ENCODE peak calls at places on chromosomes 13 and 19, in nine cellular contexts. U is esophagus squamous epithelium, D is psoas muscle, L is tibial nerve, V is cardiac muscle cell, S is lower lobe of right lung, R is DND-41, E is heart left ventricle, F is ovary. J is an unnamed sample.

GRCh38 chr13:93151277-93151676 is 75.3 kb upstream of the GPC6 start:
- DNase-seq in U (no peak), D (no peak), L (no peak), V (peak; percentile 92), S (no peak), R (no peak), E (no peak), F (no peak), J (no peak)

GRCh38 chr19:56637976-56638555 is 4.9 kb upstream of the SMIM17 start:
- DNase-seq in U (no peak), D (peak; percentile 50), L (peak; percentile 30), V (peak; percentile 80), S (no peak), R (peak; percentile 94), E (peak; percentile 85), F (peak; percentile 60), J (no peak)

GRCh38 chr19:5093297-5093858 is 124.5 kb downstream of the KDM4B start:
- DNase-seq in U (no peak), D (no peak), L (peak; percentile 36), V (peak; percentile 55), S (no peak), R (no peak), E (no peak), F (peak; percentile 67), J (no peak)

GRCh38 chr19:6459356-6460098 is at the start of gene SLC25A23:
- DNase-seq in U (no peak), D (peak; percentile 68), L (peak; percentile 44), V (peak; percentile 83), S (peak; percentile 77), R (peak; percentile 82), E (peak; percentile 86), F (peak; percentile 66), J (no peak)

GRCh38 chr19:42313840-42314755 is 989 bp downstream of the TMEM145 start:
- DNase-seq in U (no peak), D (no peak), L (no peak), V (no peak), S (no peak), R (no peak), E (no peak), F (no peak), J (no peak)

GRCh38 chr13:111219306-111219705 is 101.1 kb upstream of the TEX29 start:
- DNase-seq in U (no peak), D (no peak), L (no peak), V (peak; percentile 82), S (no peak), R (no peak), E (no peak), F (no peak), J (no peak)

GRCh38 chr13:22758245-22758644 is 422.5 kb upstream of the SGCG start:
- DNase-seq in U (no peak), D (no peak), L (no peak), V (no peak), S (no peak), R (no peak), E (no peak), F (no peak), J (no peak)

GRCh38 chr19:3045885-3046603 is 16.3 kb downstream of the TLE5 start:
- DNase-seq in U (no peak), D (no peak), L (no peak), V (no peak), S (no peak), R (no peak), E (no peak), F (peak; percentile 58), J (no peak)

GRCh38 chr19:15113245-15114152 is 6.3 kb downstream of the SYDE1 start:
- DNase-seq in U (no peak), D (peak; percentile 25), L (no peak), V (no peak), S (no peak), R (no peak), E (peak; percentile 68), F (no peak), J (no peak)

GRCh38 chr19:56663931-56664500 is 7.5 kb downstream of the ZNF835 start:
- DNase-seq in U (no peak), D (no peak), L (no peak), V (no peak), S (no peak), R (no peak), E (no peak), F (no peak), J (no peak)

GRCh38 chr13:26540319-26540718 is 17.2 kb upstream of the WASF3 start:
- DNase-seq in U (no peak), D (peak; percentile 26), L (no peak), V (no peak), S (no peak), R (no peak), E (no peak), F (no peak), J (no peak)

GRCh38 chr13:109945206-109945960 is 159.0 kb upstream of the IRS2 start:
- DNase-seq in U (no peak), D (no peak), L (no peak), V (peak; percentile 75), S (no peak), R (no peak), E (no peak), F (no peak), J (no peak)

GRCh38 chr13:31023126-31023525 is 90.7 kb downstream of the TEX26 start:
- DNase-seq in U (no peak), D (no peak), L (no peak), V (no peak), S (no peak), R (no peak), E (no peak), F (no peak), J (no peak)

GRCh38 chr19:1355974-1356865 is 27.5 kb upstream of the NDUFS7 start:
- DNase-seq in U (no peak), D (no peak), L (no peak), V (peak; percentile 37), S (no peak), R (no peak), E (no peak), F (no peak), J (no peak)

GRCh38 chr13:112468069-112468468 is 91.9 kb downstream of the SPACA7 start:
- DNase-seq in U (no peak), D (no peak), L (no peak), V (no peak), S (no peak), R (no peak), E (no peak), F (no peak), J (no peak)

GRCh38 chr13:112465251-112466131 is 89.3 kb downstream of the SPACA7 start:
- DNase-seq in U (no peak), D (no peak), L (no peak), V (no peak), S (no peak), R (no peak), E (peak; percentile 44), F (no peak), J (no peak)

GRCh38 chr13:112467236-112467635 is 91.1 kb downstream of the SPACA7 start:
- DNase-seq in U (no peak), D (no peak), L (no peak), V (no peak), S (no peak), R (no peak), E (peak; percentile 46), F (no peak), J (no peak)

GRCh38 chr13:112464720-112465119 is 88.6 kb downstream of the SPACA7 start:
- DNase-seq in U (no peak), D (no peak), L (no peak), V (no peak), S (no peak), R (no peak), E (no peak), F (no peak), J (no peak)

DNA sequence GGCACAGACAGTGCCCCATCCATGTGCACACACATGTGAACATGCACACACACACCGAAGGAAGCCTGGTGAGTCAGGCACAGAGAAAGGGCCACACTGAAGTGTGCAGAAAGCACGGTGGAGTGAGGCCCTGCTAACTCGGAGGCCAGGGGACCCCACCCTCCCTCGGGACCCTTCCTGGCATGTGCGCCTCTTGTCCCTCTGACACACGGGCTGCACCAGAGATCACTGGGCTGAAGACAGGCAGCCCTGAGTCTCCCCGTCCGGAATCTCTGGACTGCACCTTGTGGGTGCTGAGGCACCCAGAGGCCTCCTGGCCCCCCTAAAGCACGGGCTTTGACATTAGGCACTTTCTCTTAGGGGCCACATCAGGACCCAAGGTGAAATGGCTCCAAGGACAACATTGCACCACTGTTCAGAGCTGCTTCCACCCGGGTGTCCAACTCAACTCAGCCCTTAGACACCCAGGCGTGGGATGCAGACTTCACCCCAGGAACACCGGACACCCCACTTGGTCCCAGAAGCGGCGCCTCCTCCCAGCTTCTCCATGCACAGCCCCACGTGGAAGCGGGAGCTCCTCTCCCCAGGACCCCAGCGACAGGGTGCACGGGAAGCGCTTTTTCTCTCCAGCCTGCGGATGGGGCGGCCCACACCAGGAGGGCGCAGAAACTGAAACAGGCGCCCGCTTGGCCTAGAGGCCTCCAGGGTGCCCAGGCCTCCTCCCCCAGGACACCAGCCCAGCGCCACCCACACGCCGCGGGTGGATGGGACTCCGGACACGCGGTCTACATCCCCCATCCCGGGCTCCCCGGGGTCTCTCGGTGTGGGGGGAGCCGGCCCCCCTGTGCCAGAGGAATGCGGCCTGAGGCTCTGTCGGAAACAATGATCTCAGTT is 90.2 kb downstream of the SPACA7 start:
- DNase-seq in U (no peak), D (no peak), L (no peak), V (no peak), S (no peak), R (no peak), E (peak; percentile 45), F (no peak), J (no peak)
- H3K4me1 ChIP-seq in U (no peaks in the 10 kb centered on the region), D (no peaks in the 10 kb centered on the region), L (no peaks in the 10 kb centered on the region), V (no peaks in the 10 kb centered on the region), S (no peaks in the 10 kb centered on the region), R (no peaks in the 10 kb centered on the region), E (no peaks in the 10 kb centered on the region), F (no peaks in the 10 kb centered on the region), J (no peaks in the 10 kb centered on the region)

GRCh38 chr19:46015080-46015960 is 7.5 kb downstream of the PGLYRP1 start:
- DNase-seq in U (no peak), D (peak; percentile 54), L (no peak), V (peak; percentile 46), S (peak; percentile 91), R (no peak), E (peak; percentile 84), F (no peak), J (no peak)
- H3K4me3 ChIP-seq in U (peak overlapping the region; percentile 75), D (peak overlapping the region; percentile 76), L (peak overlapping the region; percentile 66), V (peak overlapping the region; percentile 23), S (peak overlapping the region; percentile 73), R (no peak overlapping the region), E (peak overlapping the region; percentile 82), F (no peak overlapping the region), J (peak overlapping the region; percentile 98)

DNA sequence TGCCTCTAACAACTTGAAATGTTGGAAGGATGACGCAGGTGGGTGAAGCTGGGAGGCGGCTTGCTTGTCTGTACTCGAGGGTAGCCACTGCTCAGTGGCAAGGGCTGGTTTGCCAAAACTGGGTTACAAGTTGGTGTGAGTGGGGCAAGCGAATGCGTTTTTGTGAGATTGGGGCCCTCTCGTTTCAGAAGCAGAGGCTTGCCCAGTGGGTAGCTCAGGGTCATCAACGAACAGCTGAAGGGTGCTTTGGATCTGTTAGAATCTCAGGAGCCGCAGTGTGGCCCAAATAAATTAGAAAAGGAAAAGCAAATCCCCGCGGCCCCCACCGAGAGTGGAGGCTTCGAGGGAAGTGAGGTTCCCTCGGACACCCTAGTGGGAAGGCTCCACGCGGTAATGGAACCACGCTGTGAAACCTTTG is 7.3 kb downstream of the ATP4B start:
- DNase-seq in U (no peak), D (no peak), L (no peak), V (no peak), S (peak; percentile 44), R (no peak), E (no peak), F (no peak), J (no peak)
- H3K27ac ChIP-seq in U (no peak overlapping the region), D (no peak overlapping the region), L (no peak overlapping the region), V (no peak overlapping the region), S (no peak overlapping the region), R (no peak overlapping the region), E (no peak overlapping the region), F (no peak overlapping the region), J (no peak overlapping the region)

GRCh38 chr19:45076851-45077730 is 813 bp upstream of the ZNF296 start:
- DNase-seq in U (no peak), D (no peak), L (no peak), V (no peak), S (no peak), R (no peak), E (no peak), F (no peak), J (no peak)
- H3K4me1 ChIP-seq in U (peaks cover 84% of the 10 kb centered on the region), D (peaks cover 24% of the 10 kb centered on the region), L (no peaks in the 10 kb centered on the region), V (peaks cover 19% of the 10 kb centered on the region), S (peaks cover 50% of the 10 kb centered on the region), R (peaks cover 26% of the 10 kb centered on the region), E (peaks cover 7% of the 10 kb centered on the region), F (peaks cover 6% of the 10 kb centered on the region), J (peaks cover 33% of the 10 kb centered on the region)